ENCODE peak calls at places on chromosomes 6 and 20, in five cellular contexts. One of them, this sample, is unnamed.
A peak's percentile ranks its signal among the peaks of the same experiment; 100 is the strongest.

GRCh38 chr20:39453890-39454289 is 491.7 kb downstream of the DHX35 start:
- DNase-seq in left lung: peak; percentile 55
- DNase-seq in fibroblast of mammary gland: no peak
- DNase-seq in foreskin fibroblast: no peak
- DNase-seq in Peyer's patch: no peak
- DNase-seq in this sample: no peak

GRCh38 chr20:54456972-54457371 is 18.4 kb upstream of the DOK5 start:
- DNase-seq in foreskin fibroblast: no peak
- DNase-seq in fibroblast of mammary gland: no peak
- DNase-seq in Peyer's patch: no peak
- DNase-seq in left lung: no peak
- DNase-seq in this sample: no peak

GRCh38 chr20:62920039-62920645 is 6.2 kb downstream of the DIDO1 start:
- DNase-seq in foreskin fibroblast: no peak
- DNase-seq in fibroblast of mammary gland: no peak
- DNase-seq in Peyer's patch: peak; percentile 9
- DNase-seq in left lung: no peak
- DNase-seq in this sample: no peak

GRCh38 chr20:44115181-44115580 is 71.8 kb downstream of the JPH2 start:
- DNase-seq in Peyer's patch: no peak
- DNase-seq in foreskin fibroblast: no peak
- DNase-seq in fibroblast of mammary gland: no peak
- DNase-seq in left lung: no peak
- DNase-seq in this sample: no peak

GRCh38 chr6:147522597-147522996 is 14.1 kb downstream of the SAMD5 start:
- DNase-seq in Peyer's patch: no peak
- DNase-seq in left lung: no peak
- DNase-seq in foreskin fibroblast: no peak
- DNase-seq in fibroblast of mammary gland: no peak
- DNase-seq in this sample: no peak

GRCh38 chr6:162379762-162380409 is 347.7 kb downstream of the PRKN start:
- DNase-seq in left lung: no peak
- DNase-seq in Peyer's patch: no peak
- DNase-seq in foreskin fibroblast: peak; percentile 40
- DNase-seq in fibroblast of mammary gland: peak; percentile 74
- DNase-seq in this sample: no peak

GRCh38 chr6:137904822-137905617 is 38.0 kb downstream of the TNFAIP3 start:
- DNase-seq in Peyer's patch: peak; percentile 56
- DNase-seq in left lung: no peak
- DNase-seq in foreskin fibroblast: peak; percentile 54
- DNase-seq in fibroblast of mammary gland: no peak
- DNase-seq in this sample: no peak

GRCh38 chr6:43856005-43856765 is 86.2 kb downstream of the VEGFA start:
- DNase-seq in Peyer's patch: peak; percentile 60
- DNase-seq in left lung: no peak
- DNase-seq in foreskin fibroblast: no peak
- DNase-seq in fibroblast of mammary gland: no peak
- DNase-seq in this sample: no peak

GRCh38 chr6:105443941-105444340 is 41.1 kb upstream of the PREP start:
- DNase-seq in left lung: no peak
- DNase-seq in foreskin fibroblast: no peak
- DNase-seq in Peyer's patch: no peak
- DNase-seq in fibroblast of mammary gland: no peak
- DNase-seq in this sample: no peak

GRCh38 chr20:7893019-7893730 is 47.1 kb downstream of the HAO1 start:
- DNase-seq in left lung: no peak
- DNase-seq in fibroblast of mammary gland: no peak
- DNase-seq in Peyer's patch: no peak
- DNase-seq in foreskin fibroblast: no peak
- DNase-seq in this sample: peak; percentile 11

GRCh38 chr20:62461157-62461556 is 14.6 kb downstream of the GATA5 start:
- DNase-seq in foreskin fibroblast: no peak
- DNase-seq in Peyer's patch: peak; percentile 69
- DNase-seq in left lung: no peak
- DNase-seq in fibroblast of mammary gland: no peak
- DNase-seq in this sample: no peak

GRCh38 chr20:20691477-20691863 is 21.0 kb downstream of the RALGAPA2 start:
- DNase-seq in left lung: no peak
- DNase-seq in Peyer's patch: no peak
- DNase-seq in fibroblast of mammary gland: no peak
- DNase-seq in foreskin fibroblast: no peak
- DNase-seq in this sample: no peak

GRCh38 chr6:21634582-21634981 is 41.0 kb downstream of the SOX4 start:
- DNase-seq in fibroblast of mammary gland: peak; percentile 97
- DNase-seq in foreskin fibroblast: peak; percentile 80
- DNase-seq in Peyer's patch: no peak
- DNase-seq in left lung: no peak
- DNase-seq in this sample: peak; percentile 98

GRCh38 chr6:151753581-151753980 is 53.9 kb upstream of the ESR1 start:
- DNase-seq in left lung: no peak
- DNase-seq in fibroblast of mammary gland: no peak
- DNase-seq in Peyer's patch: no peak
- DNase-seq in foreskin fibroblast: no peak
- DNase-seq in this sample: no peak

GRCh38 chr6:27616313-27617045 is 143.6 kb upstream of the ZNF184 start:
- DNase-seq in fibroblast of mammary gland: no peak
- DNase-seq in Peyer's patch: no peak
- DNase-seq in foreskin fibroblast: no peak
- DNase-seq in left lung: no peak
- DNase-seq in this sample: no peak

GRCh38 chr6:35362200-35362599 is 19.8 kb downstream of the PPARD start:
- DNase-seq in left lung: no peak
- DNase-seq in Peyer's patch: no peak
- DNase-seq in fibroblast of mammary gland: no peak
- DNase-seq in foreskin fibroblast: no peak
- DNase-seq in this sample: no peak

GRCh38 chr20:50169329-50169823 is 15.9 kb upstream of the PEDS1 start:
- DNase-seq in foreskin fibroblast: no peak
- DNase-seq in left lung: peak; percentile 75
- DNase-seq in Peyer's patch: peak; percentile 87
- DNase-seq in fibroblast of mammary gland: peak; percentile 83
- DNase-seq in this sample: peak; percentile 87

GRCh38 chr6:170039156-170040114 is 251.4 kb downstream of the DLL1 start:
- DNase-seq in Peyer's patch: peak; percentile 28
- DNase-seq in fibroblast of mammary gland: no peak
- DNase-seq in foreskin fibroblast: no peak
- DNase-seq in left lung: no peak
- DNase-seq in this sample: no peak

GRCh38 chr6:42710316-42710715 is 12.1 kb downstream of the PRPH2 start:
- DNase-seq in fibroblast of mammary gland: no peak
- DNase-seq in Peyer's patch: no peak
- DNase-seq in foreskin fibroblast: no peak
- DNase-seq in left lung: no peak
- DNase-seq in this sample: no peak

GRCh38 chr6:44559486-44560270 is 172.2 kb downstream of the CDC5L start:
- DNase-seq in left lung: no peak
- DNase-seq in foreskin fibroblast: no peak
- DNase-seq in fibroblast of mammary gland: no peak
- DNase-seq in Peyer's patch: no peak
- DNase-seq in this sample: no peak

GRCh38 chr6:79810153-79810806 is 137.1 kb downstream of the ELOVL4 start:
- DNase-seq in Peyer's patch: no peak
- DNase-seq in fibroblast of mammary gland: peak; percentile 5
- DNase-seq in foreskin fibroblast: no peak
- DNase-seq in left lung: no peak
- DNase-seq in this sample: no peak

GRCh38 chr20:24768226-24768625 is 180.8 kb upstream of the CST7 start:
- DNase-seq in fibroblast of mammary gland: no peak
- DNase-seq in foreskin fibroblast: no peak
- DNase-seq in left lung: no peak
- DNase-seq in Peyer's patch: no peak
- DNase-seq in this sample: peak; percentile 48

GRCh38 chr6:150741633-150742200 is 123.8 kb upstream of the MTHFD1L start:
- DNase-seq in left lung: no peak
- DNase-seq in Peyer's patch: no peak
- DNase-seq in fibroblast of mammary gland: no peak
- DNase-seq in foreskin fibroblast: no peak
- DNase-seq in this sample: no peak
- TF ChIP-seq CTCF in left lung: no peak
- TF ChIP-seq CTCF in Peyer's patch: peak; percentile 36
- TF ChIP-seq CTCF in fibroblast of mammary gland: peak; percentile 26
- TF ChIP-seq CTCF in foreskin fibroblast: peak; percentile 15
- TF ChIP-seq CTCF in this sample: peak; percentile 30

GRCh38 chr20:36113566-36114247 is 40.8 kb upstream of the EPB41L1 start:
- DNase-seq in left lung: no peak
- DNase-seq in foreskin fibroblast: no peak
- DNase-seq in Peyer's patch: no peak
- DNase-seq in fibroblast of mammary gland: no peak
- DNase-seq in this sample: no peak
- H3K4me3 ChIP-seq in left lung: no peak overlapping the region
- H3K4me3 ChIP-seq in foreskin fibroblast: no peak overlapping the region
- H3K4me3 ChIP-seq in Peyer's patch: no peak overlapping the region
- H3K4me3 ChIP-seq in fibroblast of mammary gland: no peak overlapping the region
- H3K4me3 ChIP-seq in this sample: no peak overlapping the region

GRCh38 chr20:34562643-34563042 is 4.1 kb downstream of the MAP1LC3A start:
- DNase-seq in Peyer's patch: no peak
- DNase-seq in fibroblast of mammary gland: peak; percentile 26
- DNase-seq in left lung: no peak
- DNase-seq in foreskin fibroblast: no peak
- DNase-seq in this sample: no peak
- TF ChIP-seq CTCF in Peyer's patch: no peak
- TF ChIP-seq CTCF in fibroblast of mammary gland: peak; percentile 42
- TF ChIP-seq CTCF in left lung: peak; percentile 22
- TF ChIP-seq CTCF in foreskin fibroblast: peak; percentile 33
- TF ChIP-seq CTCF in this sample: peak; percentile 55

GRCh38 chr20:57717797-57718196 is 8.0 kb upstream of the PMEPA1 start:
- DNase-seq in Peyer's patch: no peak
- DNase-seq in left lung: no peak
- DNase-seq in fibroblast of mammary gland: no peak
- DNase-seq in foreskin fibroblast: no peak
- DNase-seq in this sample: peak; percentile 15
- H3K4me3 ChIP-seq in Peyer's patch: no peak overlapping the region
- H3K4me3 ChIP-seq in left lung: no peak overlapping the region
- H3K4me3 ChIP-seq in fibroblast of mammary gland: no peak overlapping the region
- H3K4me3 ChIP-seq in foreskin fibroblast: no peak overlapping the region
- H3K4me3 ChIP-seq in this sample: no peak overlapping the region

GRCh38 chr20:64101731-64102621 is 5.4 kb downstream of the NPBWR2 start:
- DNase-seq in fibroblast of mammary gland: no peak
- DNase-seq in foreskin fibroblast: no peak
- DNase-seq in left lung: peak; percentile 89
- DNase-seq in Peyer's patch: no peak
- DNase-seq in this sample: no peak
- TF ChIP-seq CTCF in fibroblast of mammary gland: no peak
- TF ChIP-seq CTCF in foreskin fibroblast: peak; percentile 48
- TF ChIP-seq CTCF in left lung: peak; percentile 65
- TF ChIP-seq CTCF in Peyer's patch: peak; percentile 80
- TF ChIP-seq CTCF in this sample: peak; percentile 44

GRCh38 chr6:33205172-33206026 is 944 bp downstream of the HSD17B8 start:
- DNase-seq in left lung: no peak
- DNase-seq in Peyer's patch: no peak
- DNase-seq in fibroblast of mammary gland: peak; percentile 44
- DNase-seq in foreskin fibroblast: no peak
- DNase-seq in this sample: no peak

GRCh38 chr6:33208089-33208967 is at the start of gene RING1:
- DNase-seq in Peyer's patch: peak; percentile 91
- DNase-seq in foreskin fibroblast: peak; percentile 81
- DNase-seq in left lung: peak; percentile 98
- DNase-seq in fibroblast of mammary gland: peak; percentile 54
- DNase-seq in this sample: peak; percentile 65

GRCh38 chr6:33206027-33206863 is 1.8 kb downstream of the HSD17B8 start:
- DNase-seq in left lung: no peak
- DNase-seq in Peyer's patch: no peak
- DNase-seq in foreskin fibroblast: no peak
- DNase-seq in fibroblast of mammary gland: no peak
- DNase-seq in this sample: no peak

GRCh38 chr6:33207569-33208088 is 671 bp upstream of the RING1 start:
- DNase-seq in Peyer's patch: peak; percentile 75
- DNase-seq in left lung: no peak
- DNase-seq in foreskin fibroblast: no peak
- DNase-seq in fibroblast of mammary gland: peak; percentile 46
- DNase-seq in this sample: peak; percentile 44

GRCh38 chr6:33206864-33207568 is 1.3 kb upstream of the RING1 start:
- DNase-seq in foreskin fibroblast: peak; percentile 65
- DNase-seq in left lung: no peak
- DNase-seq in fibroblast of mammary gland: no peak
- DNase-seq in Peyer's patch: no peak
- DNase-seq in this sample: no peak
- H3K4me3 ChIP-seq in foreskin fibroblast: peak overlapping the region; percentile 82
- H3K4me3 ChIP-seq in left lung: peak overlapping the region; percentile 70
- H3K4me3 ChIP-seq in fibroblast of mammary gland: peak overlapping the region; percentile 86
- H3K4me3 ChIP-seq in Peyer's patch: peak overlapping the region; percentile 87
- H3K4me3 ChIP-seq in this sample: peak overlapping the region; percentile 87

GRCh38 chr20:13900506-13900905 is 89.9 kb downstream of the SEL1L2 start:
- DNase-seq in left lung: no peak
- DNase-seq in Peyer's patch: no peak
- DNase-seq in fibroblast of mammary gland: no peak
- DNase-seq in foreskin fibroblast: no peak
- DNase-seq in this sample: no peak

DNA sequence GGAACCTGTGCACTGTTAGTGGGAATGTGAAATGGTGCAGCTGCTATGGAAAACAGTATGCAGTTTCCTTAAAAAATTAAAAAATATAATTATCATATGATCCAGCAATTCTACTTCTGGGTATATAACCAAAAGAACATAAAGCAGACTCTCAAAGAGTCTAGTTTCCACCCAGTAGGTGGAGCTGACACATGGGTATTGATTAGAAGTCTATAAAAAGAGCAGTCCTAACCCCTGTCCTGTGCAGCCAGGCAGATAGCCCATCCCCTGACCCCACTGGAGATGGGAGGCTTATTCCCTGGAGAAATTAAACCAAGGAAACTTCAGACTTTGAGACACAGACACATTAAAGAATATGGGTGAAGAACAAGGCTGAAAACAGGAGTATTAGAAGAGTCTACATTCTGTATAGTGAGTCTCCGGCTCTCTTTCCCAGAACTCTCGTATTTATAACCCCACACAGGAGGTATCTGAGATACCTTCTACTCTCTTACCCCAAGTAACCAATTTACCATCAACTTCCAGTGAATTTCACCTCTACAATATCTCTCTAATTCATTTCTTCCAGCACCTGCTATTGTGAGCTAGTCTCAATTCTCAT is 92.3 kb downstream of the SEL1L2 start:
- DNase-seq in foreskin fibroblast: no peak
- DNase-seq in left lung: no peak
- DNase-seq in fibroblast of mammary gland: peak; percentile 20
- DNase-seq in Peyer's patch: no peak
- DNase-seq in this sample: no peak
- TF ChIP-seq CTCF in foreskin fibroblast: peak; percentile 38
- TF ChIP-seq CTCF in left lung: no peak
- TF ChIP-seq CTCF in fibroblast of mammary gland: peak; percentile 14
- TF ChIP-seq CTCF in Peyer's patch: no peak
- TF ChIP-seq CTCF in this sample: no peak

GRCh38 chr6:31575335-31575901 is at the start of gene TNF:
- DNase-seq in left lung: peak; percentile 81
- DNase-seq in fibroblast of mammary gland: no peak
- DNase-seq in Peyer's patch: no peak
- DNase-seq in foreskin fibroblast: no peak
- DNase-seq in this sample: no peak
- H3K4me3 ChIP-seq in left lung: peak within 1 kb of the TSS; percentile 56
- H3K4me3 ChIP-seq in fibroblast of mammary gland: no peak within 1 kb of the TSS
- H3K4me3 ChIP-seq in Peyer's patch: peak within 1 kb of the TSS; percentile 41
- H3K4me3 ChIP-seq in foreskin fibroblast: no peak within 1 kb of the TSS
- H3K4me3 ChIP-seq in this sample: no peak within 1 kb of the TSS